ENCODE peak calls at places on chromosomes 6 and 20, in ten cellular contexts. C is ovary, X is A549, V is GM12878, J is K562, I is H1, M is stomach, W is transverse colon, O is sigmoid colon, G is tibial nerve. B is an unnamed sample.
A peak's percentile ranks its signal among the peaks of the same experiment; 100 is the strongest.

GRCh38 chr6:169255643-169256042 is 2.0 kb upstream of the THBS2 start:
- DNase-seq in C (peak; percentile 18), X (no peak), V (no peak), J (no peak), I (no peak), M (no peak), W (no peak), O (no peak), G (no peak), B (no peak)

GRCh38 chr6:169800116-169800667 is 48.8 kb downstream of the ERMARD start:
- DNase-seq in C (no peak), X (no peak), V (no peak), J (no peak), I (peak; percentile 37), M (no peak), W (no peak), O (no peak), G (no peak), B (no peak)

GRCh38 chr6:23633986-23634385 is 492.0 kb upstream of the NRSN1 start:
- DNase-seq in C (no peak), X (no peak), V (no peak), J (no peak), I (no peak), M (no peak), W (no peak), O (no peak), G (no peak), B (no peak)

GRCh38 chr6:23174781-23175361 is 605.5 kb downstream of the HDGFL1 start:
- DNase-seq in C (no peak), X (peak; percentile 36), V (no peak), J (no peak), I (no peak), M (no peak), W (no peak), O (no peak), G (no peak), B (no peak)

GRCh38 chr6:6629416-6629815 is 40.9 kb downstream of the LY86 start:
- DNase-seq in C (no peak), X (no peak), V (no peak), J (no peak), I (no peak), M (no peak), W (no peak), O (no peak), G (no peak), B (no peak)

GRCh38 chr20:43529051-43529450 is 21.6 kb downstream of the L3MBTL1 start:
- DNase-seq in C (no peak), X (no peak), V (no peak), J (no peak), I (no peak), M (no peak), W (no peak), O (no peak), G (no peak), B (no peak)

GRCh38 chr6:113595921-113596376 is 261.2 kb upstream of the MARCKS start:
- DNase-seq in C (no peak), X (no peak), V (no peak), J (no peak), I (no peak), M (no peak), W (no peak), O (peak; percentile 83), G (no peak), B (no peak)

GRCh38 chr6:43149260-43149659 is 21.8 kb upstream of the SRF start:
- DNase-seq in C (no peak), X (no peak), V (no peak), J (no peak), I (no peak), M (no peak), W (no peak), O (no peak), G (no peak), B (no peak)

GRCh38 chr6:106084106-106084963 is 1.8 kb upstream of the PRDM1 start:
- DNase-seq in C (peak; percentile 62), X (peak; percentile 42), V (peak; percentile 84), J (peak; percentile 70), I (peak; percentile 64), M (no peak), W (peak; percentile 52), O (no peak), G (no peak), B (peak; percentile 50)

GRCh38 chr6:106084973-106085686 is 1.0 kb upstream of the PRDM1 start:
- DNase-seq in C (no peak), X (no peak), V (no peak), J (no peak), I (no peak), M (no peak), W (no peak), O (no peak), G (no peak), B (no peak)

GRCh38 chr6:106085687-106085983 is 501 bp upstream of the PRDM1 start:
- DNase-seq in C (no peak), X (no peak), V (no peak), J (no peak), I (no peak), M (no peak), W (no peak), O (no peak), G (no peak), B (no peak)

GRCh38 chr6:106087548-106088325 is 1.6 kb downstream of the PRDM1 start:
- DNase-seq in C (no peak), X (no peak), V (no peak), J (no peak), I (no peak), M (no peak), W (peak; percentile 28), O (no peak), G (no peak), B (no peak)

GRCh38 chr6:106085984-106086832 is at the start of gene PRDM1:
- DNase-seq in C (peak; percentile 81), X (peak; percentile 76), V (peak; percentile 78), J (peak; percentile 85), I (peak; percentile 82), M (peak; percentile 92), W (peak; percentile 95), O (peak; percentile 86), G (peak; percentile 69), B (peak; percentile 95)
- TF ChIP-seq POLR2A in C (peak; percentile 20), X (no peak), V (peak; percentile 82), J (no peak), I (no peak), M (no peak), W (peak; percentile 84), O (no peak), G (peak; percentile 41), B (no peak)

GRCh38 chr6:112202639-112203341 is 51.6 kb downstream of the LAMA4 start:
- DNase-seq in C (no peak), X (no peak), V (peak; percentile 7), J (no peak), I (no peak), M (no peak), W (no peak), O (no peak), G (no peak), B (no peak)

GRCh38 chr6:112198582-112198981 is 55.8 kb downstream of the LAMA4 start:
- DNase-seq in C (no peak), X (no peak), V (no peak), J (no peak), I (no peak), M (no peak), W (no peak), O (no peak), G (no peak), B (no peak)

GRCh38 chr6:112197636-112198035 is 56.7 kb downstream of the LAMA4 start:
- DNase-seq in C (no peak), X (no peak), V (no peak), J (no peak), I (no peak), M (no peak), W (no peak), O (no peak), G (no peak), B (no peak)

GRCh38 chr6:112196290-112196689 is 58.1 kb downstream of the LAMA4 start:
- DNase-seq in C (no peak), X (no peak), V (no peak), J (no peak), I (no peak), M (no peak), W (no peak), O (no peak), G (no peak), B (no peak)

GRCh38 chr6:112199001-112199403 is 55.4 kb downstream of the LAMA4 start:
- DNase-seq in C (no peak), X (no peak), V (no peak), J (no peak), I (no peak), M (no peak), W (no peak), O (no peak), G (no peak), B (no peak)
- TF ChIP-seq EP300 in C (no peak), X (no peak), V (no peak), J (no peak), I (no peak), M (no peak), W (no peak), O (no peak), G (no peak), B (no peak)

GRCh38 chr6:41531591-41532582 is 14.3 kb upstream of the FOXP4 start:
- DNase-seq in C (no peak), X (no peak), V (peak; percentile 92), J (no peak), I (no peak), M (no peak), W (peak; percentile 19), O (no peak), G (no peak), B (no peak)
- TF ChIP-seq POLR2A in C (no peak), X (no peak), V (peak; percentile 83), J (no peak), I (no peak), M (no peak), W (no peak), O (no peak), G (no peak), B (no peak)

GRCh38 chr20:11181964-11182363 is 508.2 kb upstream of the JAG1 start:
- DNase-seq in C (no peak), X (no peak), V (no peak), J (no peak), I (no peak), M (no peak), W (no peak), O (no peak), G (no peak), B (no peak)

GRCh38 chr20:11182715-11183114 is 508.9 kb upstream of the JAG1 start:
- DNase-seq in C (no peak), X (no peak), V (no peak), J (no peak), I (no peak), M (no peak), W (no peak), O (no peak), G (no peak), B (peak; percentile 46)

GRCh38 chr20:11176431-11176830 is 502.6 kb upstream of the JAG1 start:
- DNase-seq in C (no peak), X (no peak), V (no peak), J (no peak), I (no peak), M (no peak), W (no peak), O (no peak), G (no peak), B (no peak)

GRCh38 chr20:11180186-11180585 is 506.4 kb upstream of the JAG1 start:
- DNase-seq in C (no peak), X (no peak), V (no peak), J (no peak), I (no peak), M (no peak), W (no peak), O (no peak), G (no peak), B (no peak)

DNA sequence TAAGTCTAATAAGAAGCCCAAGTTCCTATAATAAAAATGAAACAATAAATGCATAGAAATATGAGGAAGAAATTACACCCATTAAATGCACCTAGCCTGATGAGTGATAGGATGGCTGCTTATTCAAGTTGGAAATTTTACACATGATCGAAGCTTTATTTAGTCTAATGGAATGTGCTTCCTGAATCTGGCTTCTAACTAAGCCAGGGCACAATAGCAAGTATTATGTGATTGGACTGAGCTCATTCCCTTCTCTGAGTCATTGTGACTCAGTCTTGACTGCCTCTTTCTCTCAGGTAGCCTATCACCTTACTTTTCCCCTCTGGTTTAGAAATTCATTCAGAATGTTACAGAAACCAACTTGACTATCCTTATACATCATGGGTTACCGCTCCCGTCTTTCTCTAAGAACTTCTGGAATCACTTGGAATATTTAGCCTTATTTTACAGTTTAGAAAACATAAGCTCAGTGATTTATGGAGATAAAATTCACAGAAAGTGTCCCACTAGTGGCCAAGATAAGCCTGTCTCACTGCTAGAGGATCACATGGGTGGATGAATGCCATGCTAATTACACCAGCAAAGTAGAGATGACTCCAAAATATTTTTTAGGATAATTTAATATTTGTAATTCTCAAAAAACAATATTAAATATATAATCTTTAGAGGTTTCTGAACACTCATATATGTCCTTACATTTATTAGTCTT is 505.3 kb upstream of the JAG1 start:
- DNase-seq in C (no peak), X (peak; percentile 28), V (no peak), J (no peak), I (no peak), M (no peak), W (no peak), O (no peak), G (no peak), B (no peak)
- TF ChIP-seq EP300 in C (no peak), X (no peak), V (no peak), J (no peak), I (no peak), M (no peak), W (no peak), O (no peak), G (no peak), B (no peak)

B was measured in upper lobe of left lung.